ENCODE peak calls at places on chromosome 18, in six cellular contexts. B is mesothelial cell of epicardium, I is esophagus squamous epithelium, W is HCT116, T is HFFc6, E is activated B cell treated with CpG ODN at 0.5 μM for 24 hours. R is an unnamed sample.

GRCh38 chr18:12036201-12036751 is 55.0 kb downstream of the IMPA2 start:
- DNase-seq in B (no peak), I (no peak), W (no peak), T (no peak), E (no peak), R (no peak)

GRCh38 chr18:77262655-77263470 is 13.2 kb downstream of the GALR1 start:
- DNase-seq in B (no peak), I (no peak), W (no peak), T (no peak), E (no peak), R (no peak)

GRCh38 chr18:25329783-25330182 is 22.2 kb downstream of the ZNF521 start:
- DNase-seq in B (no peak), I (no peak), W (no peak), T (no peak), E (no peak), R (no peak)

GRCh38 chr18:29157905-29158304 is 981.0 kb upstream of the CDH2 start:
- DNase-seq in B (no peak), I (no peak), W (no peak), T (no peak), E (no peak), R (no peak)

GRCh38 chr18:54752185-54752584 is 76.1 kb upstream of the RAB27B start:
- DNase-seq in B (no peak), I (no peak), W (no peak), T (no peak), E (no peak), R (no peak)

GRCh38 chr18:62183578-62184195 is 3.2 kb downstream of the PIGN start:
- DNase-seq in B (no peak), I (no peak), W (peak; percentile 55), T (peak; percentile 61), E (no peak), R (no peak)

GRCh38 chr18:79518683-79519128 is 123.0 kb downstream of the NFATC1 start:
- DNase-seq in B (no peak), I (no peak), W (no peak), T (no peak), E (no peak), R (no peak)

GRCh38 chr18:67500512-67500911 is 16.0 kb downstream of the DSEL start:
- DNase-seq in B (no peak), I (no peak), W (no peak), T (no peak), E (no peak), R (no peak)

GRCh38 chr18:23565916-23566547 is 20.3 kb downstream of the NPC1 start:
- DNase-seq in B (no peak), I (no peak), W (no peak), T (no peak), E (no peak), R (no peak)

GRCh38 chr18:70249118-70249517 is 39.7 kb upstream of the SOCS6 start:
- DNase-seq in B (no peak), I (no peak), W (no peak), T (peak; percentile 29), E (no peak), R (no peak)

GRCh38 chr18:62959481-62959880 is 244.1 kb downstream of the PHLPP1 start:
- DNase-seq in B (no peak), I (no peak), W (no peak), T (no peak), E (no peak), R (no peak)

GRCh38 chr18:47036298-47036874 is 965 bp upstream of the ELOA2 start:
- DNase-seq in B (no peak), I (no peak), W (peak; percentile 29), T (peak; percentile 38), E (no peak), R (no peak)

GRCh38 chr18:36655074-36655473 is 173.7 kb downstream of the TPGS2 start:
- DNase-seq in B (no peak), I (no peak), W (no peak), T (no peak), E (no peak), R (no peak)

GRCh38 chr18:79637181-79637920 is 42.3 kb upstream of the CTDP1 start:
- DNase-seq in B (no peak), I (no peak), W (no peak), T (no peak), E (no peak), R (no peak)

DNA sequence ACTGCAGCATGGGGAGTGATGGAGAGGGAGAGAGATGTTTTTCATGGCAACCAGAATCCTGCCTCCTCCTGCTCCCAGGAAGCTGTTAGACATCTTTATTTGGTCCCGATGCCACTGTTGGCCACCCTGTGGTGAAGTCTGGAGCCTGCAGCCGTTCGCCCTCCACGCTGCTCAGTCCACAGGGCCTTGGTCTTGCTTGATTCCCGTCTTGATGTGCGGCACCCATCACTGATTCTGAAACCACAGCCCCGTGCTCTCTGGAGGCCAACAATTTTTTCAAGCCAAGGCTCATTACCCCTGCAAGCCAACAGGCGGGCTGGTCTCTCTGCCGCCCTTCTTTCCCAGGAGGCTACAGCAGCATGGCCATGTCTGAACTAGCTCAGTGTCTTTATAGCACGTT is 24.5 kb downstream of the SIGLEC15 start:
- DNase-seq in B (no peak), I (no peak), W (no peak), T (peak; percentile 29), E (no peak), R (no peak)
- TF ChIP-seq CTCF in B (peak; percentile 21), I (peak; percentile 4), W (peak; percentile 57), T (peak; percentile 75), E (no peak), R (no peak)

GRCh38 chr18:45169610-45170009 is 445.7 kb upstream of the SLC14A2 start:
- DNase-seq in B (no peak), I (no peak), W (no peak), T (peak; percentile 90), E (no peak), R (no peak)
- TF ChIP-seq CTCF in B (no peak), I (no peak), W (no peak), T (no peak), E (no peak), R (no peak)

DNA sequence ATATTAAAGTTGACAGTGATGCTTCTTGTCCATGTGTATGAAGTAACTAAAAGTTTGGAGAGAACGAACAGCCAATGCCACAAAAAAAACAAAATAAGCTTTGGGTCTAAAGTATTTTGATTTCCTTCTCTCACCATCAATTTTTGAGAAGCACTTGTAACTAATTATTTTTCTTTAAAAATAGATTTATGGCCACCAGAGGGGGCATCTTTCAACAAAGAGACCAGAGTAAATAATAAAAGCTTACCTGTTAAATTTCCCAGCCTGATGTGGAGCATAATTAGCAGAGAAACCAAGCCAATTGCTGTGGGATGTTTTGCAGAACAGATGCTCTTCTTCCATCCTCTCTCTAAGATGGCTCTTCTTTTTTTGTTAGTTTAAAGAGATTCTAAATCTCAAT is 29.0 kb downstream of the LINC00305 start:
- DNase-seq in B (no peak), I (no peak), W (no peak), T (no peak), E (no peak), R (no peak)
- TF ChIP-seq CTCF in B (peak; percentile 48), I (no peak), W (peak; percentile 26), T (peak; percentile 57), E (no peak), R (no peak)

GRCh38 chr18:9707381-9708056 is 582 bp upstream of the RAB31 start:
- DNase-seq in B (no peak), I (no peak), W (no peak), T (no peak), E (no peak), R (no peak)

GRCh38 chr18:9706081-9706935 is 1.8 kb upstream of the RAB31 start:
- DNase-seq in B (no peak), I (no peak), W (no peak), T (peak; percentile 39), E (no peak), R (no peak)

GRCh38 chr18:9710037-9710436 is 1.9 kb downstream of the RAB31 start:
- DNase-seq in B (no peak), I (no peak), W (no peak), T (no peak), E (no peak), R (no peak)

GRCh38 chr18:9708882-9709877 is 1.1 kb downstream of the RAB31 start:
- DNase-seq in B (no peak), I (no peak), W (no peak), T (no peak), E (peak; percentile 29), R (no peak)

GRCh38 chr18:9708057-9708881 is at the start of gene RAB31:
- DNase-seq in B (peak; percentile 30), I (peak; percentile 12), W (no peak), T (peak; percentile 58), E (peak; percentile 61), R (no peak)
- TF ChIP-seq CTCF in B (no peak), I (no peak), W (no peak), T (no peak), E (no peak), R (no peak)

GRCh38 chr18:75638223-75638596 is 210.7 kb upstream of the SMIM21 start:
- DNase-seq in B (no peak), I (no peak), W (no peak), T (peak; percentile 80), E (no peak), R (no peak)
- TF ChIP-seq CTCF in B (no peak), I (no peak), W (no peak), T (peak; percentile 43), E (no peak), R (no peak)

DNA sequence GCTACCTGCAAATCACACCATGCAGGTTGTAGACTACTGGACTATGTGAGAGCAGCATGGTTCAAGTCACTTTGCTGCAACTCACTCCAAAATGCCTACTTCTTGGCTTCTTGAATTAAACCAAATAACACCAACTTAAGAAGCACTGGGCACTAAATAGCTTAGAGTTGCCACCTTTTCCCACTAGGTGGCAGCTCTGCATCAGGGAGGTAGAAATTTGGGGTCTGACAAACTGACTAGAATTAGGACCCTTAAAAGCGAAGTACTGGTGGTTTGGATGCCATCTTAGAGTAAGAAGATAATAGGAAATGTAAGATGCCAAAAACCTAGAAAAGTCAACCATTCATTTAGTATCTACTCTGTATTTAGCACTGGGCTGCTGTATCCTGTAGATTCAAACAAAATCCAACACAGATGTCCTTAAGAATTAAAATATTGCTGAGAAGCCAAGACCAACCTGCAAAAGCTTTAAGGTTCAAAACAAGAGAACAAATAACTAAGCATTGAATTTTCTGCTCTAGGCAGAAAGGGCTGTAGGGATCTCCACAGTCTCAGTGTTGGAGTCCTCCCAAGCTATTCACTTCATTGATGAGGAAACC is 65.5 kb downstream of the CCBE1 start:
- DNase-seq in B (no peak), I (no peak), W (peak; percentile 24), T (no peak), E (no peak), R (no peak)
- TF ChIP-seq CTCF in B (peak; percentile 42), I (no peak), W (peak; percentile 86), T (peak; percentile 89), E (no peak), R (no peak)